ENCODE peak calls at places on chromosomes 11 and 22, in eight cellular contexts. J, Y, R, M, Z, B, Q and H are unnamed samples.

GRCh38 chr11:376531-377173 is 7.4 kb downstream of the B4GALNT4 start:
- DNase-seq in J (no peak), Y (no peak), R (no peak), M (no peak), Z (no peak), B (no peak), Q (no peak), H (no peak)

GRCh38 chr11:43555811-43556210 is 124.7 kb upstream of the HSD17B12 start:
- DNase-seq in J (no peak), Y (peak), R (no peak), M (peak), Z (no peak), B (no peak), Q (no peak), H (no peak)

GRCh38 chr22:39700565-39700964 is 130.0 kb downstream of the CACNA1I start:
- DNase-seq in J (no peak), Y (no peak), R (no peak), M (no peak), Z (no peak), B (no peak), Q (no peak), H (no peak)

GRCh38 chr11:110023711-110024110 is 69.5 kb upstream of the ZC3H12C start:
- DNase-seq in J (no peak), Y (no peak), R (no peak), M (no peak), Z (no peak), B (no peak), Q (no peak), H (no peak)

GRCh38 chr11:11387201-11387600 is 34.2 kb upstream of the CSNK2A3 start:
- DNase-seq in J (no peak), Y (no peak), R (no peak), M (no peak), Z (no peak), B (no peak), Q (no peak), H (no peak)

GRCh38 chr11:14904745-14905103 is 12.7 kb upstream of the CYP2R1 start:
- DNase-seq in J (peak), Y (peak), R (peak), M (peak), Z (peak), B (peak), Q (peak), H (peak)

GRCh38 chr11:118153516-118153915 is 893 bp upstream of the SCN4B start:
- DNase-seq in J (no peak), Y (no peak), R (no peak), M (no peak), Z (no peak), B (no peak), Q (no peak), H (no peak)

GRCh38 chr11:128269466-128269865 is 317.9 kb downstream of the ETS1 start:
- DNase-seq in J (no peak), Y (no peak), R (no peak), M (no peak), Z (no peak), B (no peak), Q (no peak), H (no peak)

GRCh38 chr11:117179048-117179999 is 781 bp downstream of the SIDT2 start:
- DNase-seq in J (peak), Y (peak), R (no peak), M (no peak), Z (peak), B (peak), Q (no peak), H (peak)

GRCh38 chr11:68688881-68689280 is 4.5 kb downstream of the GAL start:
- DNase-seq in J (no peak), Y (no peak), R (no peak), M (no peak), Z (no peak), B (no peak), Q (no peak), H (no peak)

GRCh38 chr22:50201191-50202129 is 649 bp downstream of the SELENOO start:
- DNase-seq in J (no peak), Y (no peak), R (no peak), M (no peak), Z (peak), B (no peak), Q (no peak), H (no peak)

GRCh38 chr11:9570313-9570712 is 3.2 kb upstream of the WEE1 start:
- DNase-seq in J (no peak), Y (no peak), R (no peak), M (no peak), Z (no peak), B (no peak), Q (no peak), H (no peak)

GRCh38 chr11:68206211-68206610 is 6.9 kb downstream of the KMT5B start:
- DNase-seq in J (no peak), Y (peak), R (peak), M (no peak), Z (peak), B (no peak), Q (no peak), H (no peak)